ENCODE peak calls at places on chromosomes 6 and 20, in six cellular contexts. One of them, this sample, is unnamed.

GRCh38 chr6:130203370-130203769 is 19.4 kb downstream of the SAMD3 start:
- DNase-seq in effector memory CD4-positive, alpha-beta T cell: no peak
- DNase-seq in choroid plexus epithelial cell: no peak
- DNase-seq in lower lobe of right lung: no peak
- DNase-seq in lung: no peak
- DNase-seq in psoas muscle: no peak
- DNase-seq in this sample: no peak

GRCh38 chr6:13703496-13703895 is 8.1 kb downstream of the RANBP9 start:
- DNase-seq in effector memory CD4-positive, alpha-beta T cell: no peak
- DNase-seq in choroid plexus epithelial cell: no peak
- DNase-seq in lower lobe of right lung: no peak
- DNase-seq in lung: no peak
- DNase-seq in psoas muscle: no peak
- DNase-seq in this sample: no peak

GRCh38 chr20:2101057-2101934 is at the start of gene STK35:
- DNase-seq in effector memory CD4-positive, alpha-beta T cell: no peak
- DNase-seq in choroid plexus epithelial cell: no peak
- DNase-seq in lower lobe of right lung: no peak
- DNase-seq in lung: peak; percentile 82
- DNase-seq in psoas muscle: no peak
- DNase-seq in this sample: peak; percentile 89

GRCh38 chr6:4466260-4466659 is 309.9 kb upstream of the CDYL start:
- DNase-seq in effector memory CD4-positive, alpha-beta T cell: no peak
- DNase-seq in choroid plexus epithelial cell: peak; percentile 58
- DNase-seq in lower lobe of right lung: peak; percentile 59
- DNase-seq in lung: peak; percentile 48
- DNase-seq in psoas muscle: no peak
- DNase-seq in this sample: no peak

GRCh38 chr6:116562614-116563013 is 8.7 kb upstream of the RWDD1 start:
- DNase-seq in effector memory CD4-positive, alpha-beta T cell: no peak
- DNase-seq in choroid plexus epithelial cell: no peak
- DNase-seq in lower lobe of right lung: no peak
- DNase-seq in lung: no peak
- DNase-seq in psoas muscle: no peak
- DNase-seq in this sample: no peak

GRCh38 chr6:137724018-137724403 is 143.0 kb upstream of the TNFAIP3 start:
- DNase-seq in effector memory CD4-positive, alpha-beta T cell: no peak
- DNase-seq in choroid plexus epithelial cell: no peak
- DNase-seq in lower lobe of right lung: no peak
- DNase-seq in lung: no peak
- DNase-seq in psoas muscle: no peak
- DNase-seq in this sample: no peak

GRCh38 chr20:4563534-4563933 is 158.2 kb upstream of the PRND start:
- DNase-seq in effector memory CD4-positive, alpha-beta T cell: no peak
- DNase-seq in choroid plexus epithelial cell: peak; percentile 87
- DNase-seq in lower lobe of right lung: no peak
- DNase-seq in lung: no peak
- DNase-seq in psoas muscle: no peak
- DNase-seq in this sample: no peak

GRCh38 chr20:881051-881820 is 34.9 kb downstream of the ANGPT4 start:
- DNase-seq in effector memory CD4-positive, alpha-beta T cell: no peak
- DNase-seq in choroid plexus epithelial cell: peak; percentile 29
- DNase-seq in lower lobe of right lung: no peak
- DNase-seq in lung: no peak
- DNase-seq in psoas muscle: no peak
- DNase-seq in this sample: no peak

GRCh38 chr6:52375780-52376556 is 14.0 kb downstream of the PAQR8 start:
- DNase-seq in effector memory CD4-positive, alpha-beta T cell: no peak
- DNase-seq in choroid plexus epithelial cell: no peak
- DNase-seq in lower lobe of right lung: no peak
- DNase-seq in lung: no peak
- DNase-seq in psoas muscle: no peak
- DNase-seq in this sample: no peak

GRCh38 chr6:95572098-95572497 is 5.2 kb upstream of the MANEA start:
- DNase-seq in effector memory CD4-positive, alpha-beta T cell: no peak
- DNase-seq in choroid plexus epithelial cell: no peak
- DNase-seq in lower lobe of right lung: no peak
- DNase-seq in lung: no peak
- DNase-seq in psoas muscle: no peak
- DNase-seq in this sample: no peak

GRCh38 chr6:29737707-29738630 is 14.7 kb downstream of the HLA-F start:
- DNase-seq in effector memory CD4-positive, alpha-beta T cell: peak; percentile 52
- DNase-seq in choroid plexus epithelial cell: peak; percentile 86
- DNase-seq in lower lobe of right lung: peak; percentile 63
- DNase-seq in lung: peak; percentile 69
- DNase-seq in psoas muscle: peak; percentile 65
- DNase-seq in this sample: peak; percentile 80

GRCh38 chr6:24321538-24322162 is 36.2 kb downstream of the DCDC2 start:
- DNase-seq in effector memory CD4-positive, alpha-beta T cell: no peak
- DNase-seq in choroid plexus epithelial cell: peak; percentile 27
- DNase-seq in lower lobe of right lung: no peak
- DNase-seq in lung: no peak
- DNase-seq in psoas muscle: no peak
- DNase-seq in this sample: no peak

GRCh38 chr6:170416959-170417606 is 110.5 kb downstream of the FAM120B start:
- DNase-seq in effector memory CD4-positive, alpha-beta T cell: no peak
- DNase-seq in choroid plexus epithelial cell: no peak
- DNase-seq in lower lobe of right lung: no peak
- DNase-seq in lung: no peak
- DNase-seq in psoas muscle: no peak
- DNase-seq in this sample: no peak

GRCh38 chr6:2986722-2987196 is 12.9 kb upstream of the NQO2 start:
- DNase-seq in effector memory CD4-positive, alpha-beta T cell: no peak
- DNase-seq in choroid plexus epithelial cell: peak; percentile 46
- DNase-seq in lower lobe of right lung: no peak
- DNase-seq in lung: no peak
- DNase-seq in psoas muscle: no peak
- DNase-seq in this sample: no peak

GRCh38 chr20:34495928-34496327 is 20.3 kb upstream of the DYNLRB1 start:
- DNase-seq in effector memory CD4-positive, alpha-beta T cell: no peak
- DNase-seq in choroid plexus epithelial cell: no peak
- DNase-seq in lower lobe of right lung: no peak
- DNase-seq in lung: no peak
- DNase-seq in psoas muscle: no peak
- DNase-seq in this sample: no peak

GRCh38 chr20:32325706-32326506 is 32.2 kb upstream of the ASXL1 start:
- DNase-seq in effector memory CD4-positive, alpha-beta T cell: no peak
- DNase-seq in choroid plexus epithelial cell: peak; percentile 72
- DNase-seq in lower lobe of right lung: no peak
- DNase-seq in lung: no peak
- DNase-seq in psoas muscle: no peak
- DNase-seq in this sample: no peak

GRCh38 chr20:32509639-32510066 is 75.5 kb downstream of the NOL4L start:
- DNase-seq in effector memory CD4-positive, alpha-beta T cell: peak; percentile 61
- DNase-seq in choroid plexus epithelial cell: no peak
- DNase-seq in lower lobe of right lung: no peak
- DNase-seq in lung: no peak
- DNase-seq in psoas muscle: no peak
- DNase-seq in this sample: peak; percentile 73

GRCh38 chr6:169215201-169215661 is 38.4 kb downstream of the THBS2 start:
- DNase-seq in effector memory CD4-positive, alpha-beta T cell: no peak
- DNase-seq in choroid plexus epithelial cell: no peak
- DNase-seq in lower lobe of right lung: no peak
- DNase-seq in lung: peak; percentile 25
- DNase-seq in psoas muscle: no peak
- DNase-seq in this sample: no peak

GRCh38 chr20:2804921-2805681 is 4.7 kb upstream of the CPXM1 start:
- DNase-seq in effector memory CD4-positive, alpha-beta T cell: no peak
- DNase-seq in choroid plexus epithelial cell: no peak
- DNase-seq in lower lobe of right lung: no peak
- DNase-seq in lung: no peak
- DNase-seq in psoas muscle: no peak
- DNase-seq in this sample: peak; percentile 87

GRCh38 chr6:154942770-154943169 is 52.3 kb upstream of the TIAM2 start:
- DNase-seq in effector memory CD4-positive, alpha-beta T cell: no peak
- DNase-seq in choroid plexus epithelial cell: no peak
- DNase-seq in lower lobe of right lung: no peak
- DNase-seq in lung: no peak
- DNase-seq in psoas muscle: no peak
- DNase-seq in this sample: no peak

GRCh38 chr6:43120938-43121913 is 45.1 kb downstream of the PTK7 start:
- DNase-seq in effector memory CD4-positive, alpha-beta T cell: no peak
- DNase-seq in choroid plexus epithelial cell: peak; percentile 97
- DNase-seq in lower lobe of right lung: no peak
- DNase-seq in lung: peak; percentile 41
- DNase-seq in psoas muscle: peak; percentile 86
- DNase-seq in this sample: peak; percentile 44

GRCh38 chr6:75802366-75802765 is 53.3 kb downstream of the MYO6 start:
- DNase-seq in effector memory CD4-positive, alpha-beta T cell: no peak
- DNase-seq in choroid plexus epithelial cell: no peak
- DNase-seq in lower lobe of right lung: no peak
- DNase-seq in lung: peak; percentile 36
- DNase-seq in psoas muscle: no peak
- DNase-seq in this sample: no peak

GRCh38 chr20:21702553-21703467 is 2.7 kb upstream of the PAX1 start:
- DNase-seq in effector memory CD4-positive, alpha-beta T cell: no peak
- DNase-seq in choroid plexus epithelial cell: peak; percentile 17
- DNase-seq in lower lobe of right lung: no peak
- DNase-seq in lung: peak; percentile 51
- DNase-seq in psoas muscle: peak; percentile 77
- DNase-seq in this sample: peak; percentile 90
- H3K4me3 ChIP-seq in effector memory CD4-positive, alpha-beta T cell: no peak overlapping the region
- H3K4me3 ChIP-seq in choroid plexus epithelial cell: no peak overlapping the region
- H3K4me3 ChIP-seq in lower lobe of right lung: peak overlapping the region; percentile 11
- H3K4me3 ChIP-seq in lung: no peak overlapping the region
- H3K4me3 ChIP-seq in psoas muscle: peak overlapping the region; percentile 28
- H3K4me3 ChIP-seq in this sample: peak overlapping the region; percentile 14

GRCh38 chr6:156934054-156934424 is 156.9 kb downstream of the ARID1B start:
- DNase-seq in effector memory CD4-positive, alpha-beta T cell: no peak
- DNase-seq in choroid plexus epithelial cell: no peak
- DNase-seq in lower lobe of right lung: no peak
- DNase-seq in lung: no peak
- DNase-seq in psoas muscle: no peak
- DNase-seq in this sample: no peak
- H3K4me3 ChIP-seq in effector memory CD4-positive, alpha-beta T cell: no peak overlapping the region
- H3K4me3 ChIP-seq in choroid plexus epithelial cell: no peak overlapping the region
- H3K4me3 ChIP-seq in lower lobe of right lung: no peak overlapping the region
- H3K4me3 ChIP-seq in lung: no peak overlapping the region
- H3K4me3 ChIP-seq in psoas muscle: no peak overlapping the region
- H3K4me3 ChIP-seq in this sample: no peak overlapping the region

GRCh38 chr6:47780510-47781356 is 1.1 kb upstream of the OPN5 start:
- DNase-seq in effector memory CD4-positive, alpha-beta T cell: no peak
- DNase-seq in choroid plexus epithelial cell: peak; percentile 80
- DNase-seq in lower lobe of right lung: no peak
- DNase-seq in lung: no peak
- DNase-seq in psoas muscle: no peak
- DNase-seq in this sample: peak; percentile 18
- H3K4me3 ChIP-seq in effector memory CD4-positive, alpha-beta T cell: no peak overlapping the region
- H3K4me3 ChIP-seq in choroid plexus epithelial cell: no peak overlapping the region
- H3K4me3 ChIP-seq in lower lobe of right lung: no peak overlapping the region
- H3K4me3 ChIP-seq in lung: no peak overlapping the region
- H3K4me3 ChIP-seq in psoas muscle: peak overlapping the region; percentile 4
- H3K4me3 ChIP-seq in this sample: no peak overlapping the region

GRCh38 chr6:120395330-120395729 is 939.0 kb downstream of the TBC1D32 start:
- DNase-seq in effector memory CD4-positive, alpha-beta T cell: no peak
- DNase-seq in choroid plexus epithelial cell: no peak
- DNase-seq in lower lobe of right lung: no peak
- DNase-seq in lung: no peak
- DNase-seq in psoas muscle: no peak
- DNase-seq in this sample: no peak
- H3K4me3 ChIP-seq in effector memory CD4-positive, alpha-beta T cell: no peak overlapping the region
- H3K4me3 ChIP-seq in choroid plexus epithelial cell: no peak overlapping the region
- H3K4me3 ChIP-seq in lower lobe of right lung: no peak overlapping the region
- H3K4me3 ChIP-seq in lung: no peak overlapping the region
- H3K4me3 ChIP-seq in psoas muscle: no peak overlapping the region
- H3K4me3 ChIP-seq in this sample: no peak overlapping the region

DNA sequence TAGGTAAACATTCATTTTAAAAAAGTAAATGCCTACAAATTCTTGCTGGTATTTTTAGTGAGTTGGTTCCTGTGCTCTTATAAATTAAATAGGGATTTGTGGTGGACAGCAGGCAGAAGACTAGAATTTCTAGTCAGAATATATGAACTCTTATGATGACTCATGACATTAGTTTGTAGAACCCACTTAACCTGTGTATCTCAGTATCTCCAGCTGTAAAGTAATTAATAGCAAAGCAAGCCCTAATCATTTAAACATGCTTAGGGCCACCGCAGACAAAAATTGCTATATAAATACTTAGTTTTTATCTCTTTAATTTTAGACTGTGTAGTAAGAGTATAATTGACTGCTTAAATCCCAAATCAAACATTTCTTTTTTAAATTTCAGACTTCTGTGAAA is 2.4 kb downstream of the FAM135A start:
- DNase-seq in effector memory CD4-positive, alpha-beta T cell: no peak
- DNase-seq in choroid plexus epithelial cell: no peak
- DNase-seq in lower lobe of right lung: no peak
- DNase-seq in lung: no peak
- DNase-seq in psoas muscle: no peak
- DNase-seq in this sample: no peak
- H3K4me3 ChIP-seq in effector memory CD4-positive, alpha-beta T cell: no peak overlapping the region
- H3K4me3 ChIP-seq in choroid plexus epithelial cell: no peak overlapping the region
- H3K4me3 ChIP-seq in lower lobe of right lung: no peak overlapping the region
- H3K4me3 ChIP-seq in lung: no peak overlapping the region
- H3K4me3 ChIP-seq in psoas muscle: no peak overlapping the region
- H3K4me3 ChIP-seq in this sample: no peak overlapping the region

This sample was measured in H7.